ENCODE peak calls at places on chromosomes 2 and 18, in five cellular contexts. One of them, this sample, is unnamed.

GRCh38 chr2:232689152-232689910 is 7.8 kb upstream of the GIGYF2 start:
- DNase-seq in GM23248: no peak
- DNase-seq in hepatocyte: no peak
- DNase-seq in HCT116: no peak
- DNase-seq in neural progenitor cell: no peak
- DNase-seq in this sample: no peak

GRCh38 chr2:88066543-88066942 is 1.1 kb upstream of the SMYD1 start:
- DNase-seq in GM23248: no peak
- DNase-seq in HCT116: no peak
- DNase-seq in hepatocyte: no peak
- DNase-seq in neural progenitor cell: no peak
- DNase-seq in this sample: no peak

GRCh38 chr2:237450583-237450982 is 36.5 kb upstream of the MLPH start:
- DNase-seq in hepatocyte: no peak
- DNase-seq in neural progenitor cell: no peak
- DNase-seq in GM23248: no peak
- DNase-seq in HCT116: no peak
- DNase-seq in this sample: no peak

GRCh38 chr18:50719471-50719987 is 100.3 kb downstream of the MRO start:
- DNase-seq in GM23248: no peak
- DNase-seq in HCT116: no peak
- DNase-seq in neural progenitor cell: no peak
- DNase-seq in hepatocyte: no peak
- DNase-seq in this sample: no peak

GRCh38 chr2:121722479-121722878 is 14.2 kb downstream of the NIFK start:
- DNase-seq in HCT116: no peak
- DNase-seq in neural progenitor cell: no peak
- DNase-seq in hepatocyte: no peak
- DNase-seq in GM23248: peak; percentile 90
- DNase-seq in this sample: no peak

GRCh38 chr2:132965469-132965868 is 295.5 kb upstream of the LYPD1 start:
- DNase-seq in HCT116: no peak
- DNase-seq in neural progenitor cell: no peak
- DNase-seq in hepatocyte: no peak
- DNase-seq in GM23248: no peak
- DNase-seq in this sample: no peak

GRCh38 chr2:199744676-199745075 is 106.3 kb downstream of the FTCDNL1 start:
- DNase-seq in neural progenitor cell: no peak
- DNase-seq in hepatocyte: peak; percentile 12
- DNase-seq in GM23248: no peak
- DNase-seq in HCT116: no peak
- DNase-seq in this sample: no peak

GRCh38 chr2:54772110-54772509 is 48.6 kb downstream of the EML6 start:
- DNase-seq in hepatocyte: no peak
- DNase-seq in neural progenitor cell: no peak
- DNase-seq in HCT116: peak; percentile 59
- DNase-seq in GM23248: peak; percentile 91
- DNase-seq in this sample: no peak

GRCh38 chr2:181683518-181684453 is 3.5 kb upstream of the NEUROD1 start:
- DNase-seq in hepatocyte: peak; percentile 13
- DNase-seq in neural progenitor cell: peak; percentile 95
- DNase-seq in GM23248: peak; percentile 61
- DNase-seq in HCT116: peak; percentile 16
- DNase-seq in this sample: no peak

GRCh38 chr18:40210696-40211095 is 1744.3 kb upstream of the PIK3C3 start:
- DNase-seq in neural progenitor cell: no peak
- DNase-seq in HCT116: no peak
- DNase-seq in GM23248: no peak
- DNase-seq in hepatocyte: no peak
- DNase-seq in this sample: no peak

GRCh38 chr2:75429036-75429435 is 131.7 kb downstream of the EVA1A start:
- DNase-seq in hepatocyte: no peak
- DNase-seq in neural progenitor cell: no peak
- DNase-seq in HCT116: no peak
- DNase-seq in GM23248: no peak
- DNase-seq in this sample: no peak

GRCh38 chr2:11938196-11938595 is 191.8 kb downstream of the LPIN1 start:
- DNase-seq in neural progenitor cell: peak; percentile 10
- DNase-seq in GM23248: no peak
- DNase-seq in HCT116: no peak
- DNase-seq in hepatocyte: no peak
- DNase-seq in this sample: no peak

GRCh38 chr2:137659616-137660015 is 304.7 kb upstream of the HNMT start:
- DNase-seq in neural progenitor cell: no peak
- DNase-seq in GM23248: peak; percentile 50
- DNase-seq in hepatocyte: peak; percentile 65
- DNase-seq in HCT116: no peak
- DNase-seq in this sample: no peak

GRCh38 chr2:114754907-114755563 is 312.6 kb downstream of the DPP10 start:
- DNase-seq in neural progenitor cell: no peak
- DNase-seq in GM23248: no peak
- DNase-seq in HCT116: no peak
- DNase-seq in hepatocyte: no peak
- DNase-seq in this sample: no peak
- TF ChIP-seq EZH2phosphoT487 in neural progenitor cell: no peak
- TF ChIP-seq EZH2phosphoT487 in GM23248: no peak
- TF ChIP-seq EZH2phosphoT487 in HCT116: no peak
- TF ChIP-seq EZH2phosphoT487 in hepatocyte: no peak
- TF ChIP-seq EZH2phosphoT487 in this sample: no peak

GRCh38 chr2:185208261-185208660 is 530.3 kb upstream of the FSIP2 start:
- DNase-seq in GM23248: no peak
- DNase-seq in hepatocyte: peak; percentile 73
- DNase-seq in neural progenitor cell: peak; percentile 75
- DNase-seq in HCT116: peak; percentile 45
- DNase-seq in this sample: peak; percentile 8
- TF ChIP-seq EZH2phosphoT487 in GM23248: no peak
- TF ChIP-seq EZH2phosphoT487 in hepatocyte: no peak
- TF ChIP-seq EZH2phosphoT487 in neural progenitor cell: no peak
- TF ChIP-seq EZH2phosphoT487 in HCT116: no peak
- TF ChIP-seq EZH2phosphoT487 in this sample: no peak

DNA sequence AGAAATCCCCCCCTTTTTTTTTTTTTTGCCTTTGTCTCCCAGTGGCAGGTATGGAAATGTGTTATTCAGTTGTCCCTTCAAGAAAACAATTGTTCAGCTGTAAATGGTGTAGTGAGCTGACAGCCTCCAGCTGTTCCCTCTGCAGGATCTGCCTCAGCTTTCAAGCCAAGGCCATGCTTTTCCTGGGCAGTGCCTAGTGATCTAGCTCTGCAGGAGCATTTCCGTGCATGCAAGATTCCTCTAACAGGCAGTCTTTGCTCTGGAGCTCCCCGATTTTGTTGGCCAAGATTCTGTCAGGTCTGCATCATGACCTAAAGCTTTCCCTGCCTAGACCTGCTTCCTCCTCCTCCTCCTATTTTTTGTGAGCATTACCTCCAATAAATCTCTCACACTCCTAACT is 300.7 kb upstream of the UBE2E3 start:
- DNase-seq in GM23248: no peak
- DNase-seq in neural progenitor cell: peak; percentile 31
- DNase-seq in hepatocyte: no peak
- DNase-seq in HCT116: no peak
- DNase-seq in this sample: no peak
- TF ChIP-seq EZH2phosphoT487 in GM23248: no peak
- TF ChIP-seq EZH2phosphoT487 in neural progenitor cell: no peak
- TF ChIP-seq EZH2phosphoT487 in hepatocyte: no peak
- TF ChIP-seq EZH2phosphoT487 in HCT116: no peak
- TF ChIP-seq EZH2phosphoT487 in this sample: no peak

GRCh38 chr18:53911200-53911599 is 313.3 kb downstream of the MBD2 start:
- DNase-seq in neural progenitor cell: no peak
- DNase-seq in hepatocyte: no peak
- DNase-seq in GM23248: peak; percentile 9
- DNase-seq in HCT116: no peak
- DNase-seq in this sample: no peak

GRCh38 chr18:53909668-53910067 is 314.8 kb downstream of the MBD2 start:
- DNase-seq in hepatocyte: no peak
- DNase-seq in neural progenitor cell: no peak
- DNase-seq in GM23248: peak; percentile 48
- DNase-seq in HCT116: peak; percentile 19
- DNase-seq in this sample: peak; percentile 41

GRCh38 chr18:53906681-53907080 is 317.8 kb downstream of the MBD2 start:
- DNase-seq in hepatocyte: no peak
- DNase-seq in GM23248: peak; percentile 52
- DNase-seq in neural progenitor cell: no peak
- DNase-seq in HCT116: no peak
- DNase-seq in this sample: no peak
- TF ChIP-seq EZH2phosphoT487 in hepatocyte: no peak
- TF ChIP-seq EZH2phosphoT487 in GM23248: no peak
- TF ChIP-seq EZH2phosphoT487 in neural progenitor cell: no peak
- TF ChIP-seq EZH2phosphoT487 in HCT116: no peak
- TF ChIP-seq EZH2phosphoT487 in this sample: no peak

GRCh38 chr2:45843136-45843535 is 191.7 kb downstream of the PRKCE start:
- DNase-seq in neural progenitor cell: no peak
- DNase-seq in HCT116: no peak
- DNase-seq in hepatocyte: no peak
- DNase-seq in GM23248: no peak
- DNase-seq in this sample: peak; percentile 63
- TF ChIP-seq EZH2phosphoT487 in neural progenitor cell: no peak
- TF ChIP-seq EZH2phosphoT487 in HCT116: no peak
- TF ChIP-seq EZH2phosphoT487 in hepatocyte: no peak
- TF ChIP-seq EZH2phosphoT487 in GM23248: no peak
- TF ChIP-seq EZH2phosphoT487 in this sample: no peak

GRCh38 chr2:9266711-9267110 is 60.1 kb downstream of the ASAP2 start:
- DNase-seq in neural progenitor cell: no peak
- DNase-seq in GM23248: no peak
- DNase-seq in hepatocyte: no peak
- DNase-seq in HCT116: no peak
- DNase-seq in this sample: no peak

GRCh38 chr2:9262671-9263171 is 56.1 kb downstream of the ASAP2 start:
- DNase-seq in neural progenitor cell: peak; percentile 14
- DNase-seq in hepatocyte: no peak
- DNase-seq in HCT116: no peak
- DNase-seq in GM23248: peak; percentile 19
- DNase-seq in this sample: no peak

GRCh38 chr2:9261231-9261883 is 54.7 kb downstream of the ASAP2 start:
- DNase-seq in HCT116: no peak
- DNase-seq in GM23248: peak; percentile 77
- DNase-seq in neural progenitor cell: no peak
- DNase-seq in hepatocyte: no peak
- DNase-seq in this sample: no peak

GRCh38 chr2:9263388-9263787 is 56.8 kb downstream of the ASAP2 start:
- DNase-seq in neural progenitor cell: no peak
- DNase-seq in hepatocyte: no peak
- DNase-seq in GM23248: peak; percentile 54
- DNase-seq in HCT116: no peak
- DNase-seq in this sample: no peak

GRCh38 chr2:9264301-9264700 is 57.7 kb downstream of the ASAP2 start:
- DNase-seq in neural progenitor cell: no peak
- DNase-seq in HCT116: no peak
- DNase-seq in GM23248: peak; percentile 92
- DNase-seq in hepatocyte: no peak
- DNase-seq in this sample: no peak
- TF ChIP-seq EZH2phosphoT487 in neural progenitor cell: no peak
- TF ChIP-seq EZH2phosphoT487 in HCT116: no peak
- TF ChIP-seq EZH2phosphoT487 in GM23248: no peak
- TF ChIP-seq EZH2phosphoT487 in hepatocyte: no peak
- TF ChIP-seq EZH2phosphoT487 in this sample: no peak

This sample was measured in OCI-LY7.